ENCODE peak calls at places on chromosomes 6 and 20, in nine cellular contexts. Q is H7, I is HCT116, L is COR-L47, H is skeletal muscle cell, J is NCI-H774, W is HuH-7.5, E is Calu3, X is H54. V is an unnamed sample.

GRCh38 chr20:37898301-37899104 is 4.4 kb upstream of the VSTM2L start:
- DNase-seq in Q (no peak), I (no peak), L (no peak), H (no peak), J (no peak), W (no peak), E (no peak), X (no peak), V (no peak)

GRCh38 chr20:17530716-17531536 is at the start of gene BFSP1:
- DNase-seq in Q (peak), I (no peak), L (peak), H (no peak), J (peak), W (peak), E (peak), X (peak), V (peak)

GRCh38 chr6:112149719-112150263 is 62.4 kb downstream of the FAM229B start:
- DNase-seq in Q (no peak), I (no peak), L (no peak), H (no peak), J (no peak), W (no peak), E (no peak), X (no peak), V (no peak)

GRCh38 chr6:169806718-169807117 is 55.3 kb downstream of the ERMARD start:
- DNase-seq in Q (no peak), I (no peak), L (no peak), H (no peak), J (no peak), W (no peak), E (no peak), X (no peak), V (no peak)

GRCh38 chr6:152573762-152574161 is 63.4 kb downstream of the SYNE1 start:
- DNase-seq in Q (no peak), I (no peak), L (no peak), H (no peak), J (no peak), W (no peak), E (no peak), X (no peak), V (no peak)

GRCh38 chr20:36173451-36173933 is 19.0 kb downstream of the EPB41L1 start:
- DNase-seq in Q (peak), I (no peak), L (no peak), H (no peak), J (no peak), W (no peak), E (no peak), X (no peak), V (peak)

GRCh38 chr6:31776563-31776960 is 566 bp downstream of the VWA7 start:
- DNase-seq in Q (peak), I (no peak), L (peak), H (no peak), J (no peak), W (no peak), E (peak), X (no peak), V (no peak)

GRCh38 chr6:170096191-170096802 is 194.6 kb downstream of the DLL1 start:
- DNase-seq in Q (peak), I (no peak), L (peak), H (no peak), J (no peak), W (no peak), E (no peak), X (no peak), V (no peak)

GRCh38 chr6:116536216-116536621 is 9.3 kb downstream of the TRAPPC3L start:
- DNase-seq in Q (peak), I (peak), L (peak), H (no peak), J (peak), W (peak), E (peak), X (no peak), V (peak)

GRCh38 chr20:3204124-3204794 is at the start of gene DDRGK1:
- DNase-seq in Q (peak), I (peak), L (peak), H (peak), J (peak), W (peak), E (peak), X (peak), V (peak)

GRCh38 chr6:139369068-139369467 is 5.4 kb downstream of the CITED2 start:
- DNase-seq in Q (peak), I (no peak), L (no peak), H (no peak), J (no peak), W (no peak), E (no peak), X (no peak), V (peak)

GRCh38 chr6:101762851-101763250 is 369.3 kb downstream of the GRIK2 start:
- DNase-seq in Q (no peak), I (no peak), L (no peak), H (no peak), J (no peak), W (no peak), E (no peak), X (no peak), V (peak)

GRCh38 chr20:1567392-1568165 is 10.1 kb upstream of the SIRPD start:
- DNase-seq in Q (peak), I (peak), L (no peak), H (peak), J (no peak), W (no peak), E (no peak), X (peak), V (no peak)

GRCh38 chr20:3777726-3778629 is 3.3 kb downstream of the SPEF1 start:
- DNase-seq in Q (peak), I (no peak), L (peak), H (no peak), J (no peak), W (peak), E (peak), X (no peak), V (no peak)

GRCh38 chr6:170152111-170152926 is 138.6 kb downstream of the DLL1 start:
- DNase-seq in Q (no peak), I (no peak), L (no peak), H (no peak), J (peak), W (no peak), E (peak), X (no peak), V (peak)

GRCh38 chr6:155974967-155975366 is 519.3 kb upstream of the NOX3 start:
- DNase-seq in Q (no peak), I (no peak), L (no peak), H (no peak), J (no peak), W (no peak), E (no peak), X (no peak), V (no peak)

GRCh38 chr20:6122873-6123649 is at the start of gene FERMT1:
- DNase-seq in Q (peak), I (peak), L (peak), H (no peak), J (peak), W (peak), E (peak), X (peak), V (no peak)

GRCh38 chr20:8330316-8330784 is 198.3 kb downstream of the PLCB1 start:
- DNase-seq in Q (no peak), I (no peak), L (no peak), H (no peak), J (no peak), W (no peak), E (no peak), X (no peak), V (no peak)

GRCh38 chr20:48360338-48360698 is 467.5 kb downstream of the PREX1 start:
- DNase-seq in Q (no peak), I (no peak), L (no peak), H (no peak), J (no peak), W (no peak), E (no peak), X (no peak), V (no peak)

GRCh38 chr20:50711113-50711825 is 19.9 kb upstream of the RIPOR3 start:
- DNase-seq in Q (no peak), I (no peak), L (no peak), H (no peak), J (no peak), W (no peak), E (peak), X (no peak), V (no peak)

GRCh38 chr20:51966296-51966971 is 164.1 kb upstream of the SALL4 start:
- DNase-seq in Q (peak), I (peak), L (no peak), H (no peak), J (peak), W (peak), E (peak), X (peak), V (peak)

GRCh38 chr20:5065489-5066383 is 54.0 kb downstream of the PCNA start:
- DNase-seq in Q (no peak), I (peak), L (no peak), H (peak), J (no peak), W (no peak), E (peak), X (peak), V (no peak)

GRCh38 chr6:39772559-39773283 is 19.5 kb upstream of the DAAM2 start:
- DNase-seq in Q (no peak), I (no peak), L (no peak), H (no peak), J (no peak), W (no peak), E (no peak), X (no peak), V (no peak)

GRCh38 chr20:60883517-60883916 is 368.5 kb upstream of the CDH4 start:
- DNase-seq in Q (no peak), I (no peak), L (no peak), H (no peak), J (no peak), W (no peak), E (no peak), X (no peak), V (no peak)

GRCh38 chr20:44450279-44450937 is 25.3 kb upstream of the TTPAL start:
- DNase-seq in Q (no peak), I (no peak), L (no peak), H (no peak), J (no peak), W (no peak), E (no peak), X (no peak), V (no peak)

GRCh38 chr20:51541189-51542032 is 1.1 kb downstream of the NFATC2 start:
- DNase-seq in Q (peak), I (no peak), L (no peak), H (no peak), J (peak), W (peak), E (peak), X (no peak), V (peak)

GRCh38 chr6:44778513-44778912 is 391.0 kb downstream of the CDC5L start:
- DNase-seq in Q (peak), I (no peak), L (no peak), H (no peak), J (no peak), W (no peak), E (no peak), X (no peak), V (no peak)

GRCh38 chr6:39426057-39426592 is 103.6 kb upstream of the KCNK16 start:
- DNase-seq in Q (no peak), I (no peak), L (peak), H (peak), J (no peak), W (no peak), E (peak), X (peak), V (no peak)

GRCh38 chr6:37559060-37559459 is 59.4 kb upstream of the CCDC167 start:
- DNase-seq in Q (no peak), I (no peak), L (no peak), H (no peak), J (no peak), W (no peak), E (no peak), X (no peak), V (no peak)

GRCh38 chr6:149210376-149210775 is 107.1 kb upstream of the TAB2 start:
- DNase-seq in Q (no peak), I (no peak), L (no peak), H (no peak), J (no peak), W (no peak), E (no peak), X (no peak), V (no peak)

GRCh38 chr6:38805127-38805655 is 90.1 kb downstream of the DNAH8 start:
- DNase-seq in Q (no peak), I (no peak), L (no peak), H (no peak), J (no peak), W (no peak), E (no peak), X (no peak), V (no peak)

GRCh38 chr6:83125425-83125824 is 58.0 kb downstream of the DOP1A start:
- DNase-seq in Q (no peak), I (no peak), L (no peak), H (no peak), J (no peak), W (no peak), E (no peak), X (no peak), V (no peak)

GRCh38 chr20:43922614-43923013 is 8.0 kb downstream of the TOX2 start:
- DNase-seq in Q (no peak), I (no peak), L (no peak), H (no peak), J (no peak), W (no peak), E (no peak), X (no peak), V (no peak)

GRCh38 chr6:72348926-72349325 is 272.9 kb upstream of the KCNQ5 start:
- DNase-seq in Q (no peak), I (no peak), L (no peak), H (no peak), J (no peak), W (no peak), E (no peak), X (no peak), V (peak)

GRCh38 chr6:143878272-143878760 is 14.0 kb downstream of the ZC2HC1B start:
- DNase-seq in Q (no peak), I (no peak), L (no peak), H (no peak), J (no peak), W (no peak), E (no peak), X (no peak), V (no peak)